ENCODE peak calls at places on chromosomes 1 and 21, in eight cellular contexts. I is CD8-positive, alpha-beta T cell; D is A549; R is prostate gland; U is HCT116; G is WERI-Rb-1; B is cardiac muscle cell; F is upper lobe of right lung. L is an unnamed sample.

GRCh38 chr1:183982172-183982963 is 55.2 kb downstream of the COLGALT2 start:
- DNase-seq in G (no peak), D (no peak), F (no peak), B (no peak), I (no peak), U (no peak), R (no peak), L (no peak)

GRCh38 chr1:182198006-182198605 is 136.6 kb upstream of the ZNF648 start:
- DNase-seq in I (no peak), B (no peak), G (no peak), D (no peak), R (no peak), F (no peak), U (no peak), L (no peak)

GRCh38 chr1:2255420-2256369 is 27.6 kb downstream of the SKI start:
- DNase-seq in U (peak; percentile 85), I (peak; percentile 59), F (no peak), B (peak; percentile 78), G (no peak), R (no peak), D (peak; percentile 81), L (peak; percentile 73)

GRCh38 chr1:17569200-17570139 is 30.0 kb downstream of the ARHGEF10L start:
- DNase-seq in G (no peak), U (peak; percentile 58), D (no peak), I (no peak), B (peak; percentile 94), R (peak; percentile 83), F (peak; percentile 78), L (peak; percentile 95)

GRCh38 chr1:244163861-244164562 is 112.9 kb downstream of the ZBTB18 start:
- DNase-seq in U (peak; percentile 83), F (no peak), B (peak; percentile 97), R (no peak), D (peak; percentile 90), I (no peak), G (no peak), L (peak; percentile 96)

GRCh38 chr1:230056098-230056497 is 10.9 kb upstream of the GALNT2 start:
- DNase-seq in F (no peak), U (no peak), B (no peak), I (no peak), G (no peak), D (no peak), R (no peak), L (no peak)

GRCh38 chr1:64357376-64357775 is 112.6 kb upstream of the CACHD1 start:
- DNase-seq in D (no peak), R (no peak), G (no peak), U (no peak), I (no peak), F (no peak), B (no peak), L (no peak)

GRCh38 chr1:199490804-199491527 is 536.5 kb upstream of the NR5A2 start:
- DNase-seq in I (no peak), G (no peak), R (no peak), B (peak; percentile 1), D (no peak), F (no peak), U (peak; percentile 4), L (peak; percentile 22)

GRCh38 chr1:83960669-83961277 is 38.2 kb downstream of the TTLL7 start:
- DNase-seq in B (peak; percentile 12), I (no peak), U (no peak), F (no peak), G (no peak), R (no peak), D (no peak), L (peak; percentile 50)

GRCh38 chr1:95117207-95118018 is at the start of gene TLCD4:
- DNase-seq in B (peak; percentile 49), I (peak; percentile 20), F (peak; percentile 88), U (peak; percentile 35), R (peak; percentile 33), D (peak; percentile 50), G (peak; percentile 60), L (peak; percentile 5)

GRCh38 chr1:109391161-109391556 is 6.6 kb downstream of the SORT1 start:
- DNase-seq in D (no peak), F (no peak), I (no peak), B (peak; percentile 36), G (no peak), U (no peak), R (no peak), L (peak; percentile 61)

GRCh38 chr21:46438241-46438640 is 20.4 kb upstream of the DIP2A start:
- DNase-seq in F (no peak), R (no peak), G (no peak), B (no peak), I (no peak), D (no peak), U (no peak), L (no peak)

GRCh38 chr1:184753608-184754478 is 815 bp downstream of the EDEM3 start:
- DNase-seq in F (peak; percentile 81), I (peak; percentile 28), D (peak; percentile 21), U (no peak), B (peak; percentile 44), G (peak; percentile 49), R (no peak), L (peak; percentile 35)

GRCh38 chr1:42957880-42958487 is 684 bp downstream of the SLC2A1 start:
- DNase-seq in D (peak; percentile 56), G (peak; percentile 57), I (peak; percentile 49), R (peak; percentile 61), U (no peak), B (peak; percentile 58), F (no peak), L (peak; percentile 64)

GRCh38 chr1:51234721-51235425 is 1.2 kb upstream of the RNF11 start:
- DNase-seq in U (no peak), R (peak; percentile 71), D (peak; percentile 31), F (peak; percentile 70), I (peak; percentile 50), G (peak; percentile 72), B (peak; percentile 25), L (peak; percentile 22)

GRCh38 chr1:95427525-95427924 is 193.5 kb downstream of the RWDD3 start:
- DNase-seq in G (no peak), D (no peak), I (no peak), F (no peak), R (no peak), B (no peak), U (no peak), L (no peak)

GRCh38 chr1:32899586-32900296 is 1.4 kb downstream of the TMEM54 start:
- DNase-seq in U (no peak), G (no peak), B (no peak), I (no peak), F (peak; percentile 47), D (no peak), R (no peak), L (no peak)

DNA sequence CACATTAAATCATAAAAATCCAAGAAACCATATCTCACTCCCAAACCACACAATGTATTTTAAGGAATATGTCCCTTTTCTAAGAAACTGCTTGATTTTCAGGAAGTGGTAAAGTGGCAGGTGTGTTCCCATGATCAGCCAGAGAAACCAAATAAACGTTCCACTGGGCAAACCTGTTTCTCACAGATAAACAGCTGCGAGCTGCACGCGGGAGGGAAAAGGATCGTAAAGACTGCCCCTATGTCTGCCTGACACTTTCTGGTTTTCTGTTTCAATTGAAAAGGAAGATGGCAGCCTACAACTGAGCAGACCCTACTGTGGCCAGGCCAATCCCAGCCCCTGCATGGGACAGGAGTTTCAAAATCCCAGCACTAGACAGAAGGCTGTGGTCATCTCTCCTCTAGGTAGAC is 36.6 kb downstream of the HIVEP3 start:
- DNase-seq in I (no peak), R (peak; percentile 82), B (no peak), D (no peak), G (no peak), U (no peak), F (no peak), L (no peak)
- TF ChIP-seq CTCF in I (no peak), R (no peak), B (no peak), D (no peak), G (no peak), U (no peak), F (no peak), L (no peak)

GRCh38 chr1:92029241-92029922 is 403 bp upstream of the EPHX4 start:
- DNase-seq in R (no peak), U (no peak), D (peak; percentile 1), I (no peak), G (no peak), F (no peak), B (no peak), L (no peak)

GRCh38 chr1:92031281-92032110 is 1.7 kb downstream of the EPHX4 start:
- DNase-seq in F (no peak), G (no peak), U (no peak), D (no peak), I (no peak), R (no peak), B (no peak), L (no peak)

GRCh38 chr1:92030701-92031107 is 919 bp downstream of the EPHX4 start:
- DNase-seq in I (no peak), R (no peak), F (no peak), G (no peak), B (peak; percentile 15), D (peak; percentile 4), U (peak; percentile 55), L (peak; percentile 54)
- H3K4me3 ChIP-seq in I (no peak overlapping the region), R (no peak overlapping the region), F (no peak overlapping the region), G (peak overlapping the region; percentile 65), B (peak overlapping the region; percentile 58), D (no peak overlapping the region), U (peak overlapping the region; percentile 78), L (peak overlapping the region; percentile 59)

GRCh38 chr1:234125283-234125682 is 220.8 kb downstream of the SLC35F3 start:
- DNase-seq in I (no peak), F (no peak), U (no peak), G (peak; percentile 96), D (peak; percentile 72), B (no peak), R (no peak), L (no peak)
- TF ChIP-seq CTCF in I (no peak), F (peak; percentile 6), U (peak; percentile 52), G (peak; percentile 97), D (peak; percentile 44), B (peak; percentile 3), R (no peak), L (no peak)

GRCh38 chr21:25420831-25421230 is 186.4 kb downstream of the MRPL39 start:
- DNase-seq in D (no peak), R (no peak), G (no peak), F (no peak), B (no peak), I (no peak), U (no peak), L (no peak)
- H3K4me3 ChIP-seq in D (no peak overlapping the region), R (no peak overlapping the region), G (no peak overlapping the region), F (no peak overlapping the region), B (no peak overlapping the region), I (no peak overlapping the region), U (no peak overlapping the region), L (no peak overlapping the region)

DNA sequence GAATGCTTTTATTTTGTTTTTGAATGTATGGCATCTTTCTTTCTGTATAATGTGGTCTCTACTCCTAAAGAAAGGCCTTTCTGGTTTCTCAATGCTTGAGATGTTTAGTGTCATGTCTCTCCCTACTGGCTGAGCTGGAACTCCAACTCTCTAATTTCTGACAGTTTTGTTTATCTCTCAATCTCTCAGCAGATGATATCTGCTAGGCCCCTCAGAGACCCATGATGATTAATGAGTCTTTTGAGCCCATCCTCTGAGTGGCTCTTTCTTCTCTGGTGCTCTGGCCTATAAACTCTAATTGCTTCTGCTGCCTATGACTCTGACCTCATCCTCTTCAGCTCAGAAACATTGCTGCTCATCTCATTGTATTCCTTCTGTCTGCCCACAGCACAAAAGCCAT is 46.6 kb downstream of the CRB1 start:
- DNase-seq in R (no peak), B (no peak), I (no peak), F (no peak), G (no peak), D (no peak), U (no peak), L (no peak)
- TF ChIP-seq CTCF in R (no peak), B (no peak), I (no peak), F (no peak), G (peak; percentile 42), D (no peak), U (no peak), L (no peak)

GRCh38 chr1:206637605-206638004 is 2.3 kb downstream of the DYRK3 start:
- DNase-seq in R (no peak), G (no peak), B (no peak), D (no peak), I (no peak), F (no peak), U (no peak), L (no peak)
- H3K4me3 ChIP-seq in R (no peak overlapping the region), G (peak overlapping the region; percentile 92), B (no peak overlapping the region), D (no peak overlapping the region), I (no peak overlapping the region), F (no peak overlapping the region), U (no peak overlapping the region), L (no peak overlapping the region)